ENCODE peak calls at places on chromosome 15, in four cellular contexts. L is activated T-helper 2 cell treated with anti-CD3 and anti-CD28 coated beads, Interferon-gamma antibody, Interleukin-2, Interleukin-4, amounts not matched to agents 10 μg/mL and 5 μg/mL and 100 μg/mL, durations not matched to agents 14 hours and 24 hours and 36 hours; Z is choroid plexus epithelial cell; J is AG09319. U is an unnamed sample.

GRCh38 chr15:31435256-31435781 is 108.7 kb downstream of the KLF13 start:
- DNase-seq in L (peak), Z (peak), J (peak), U (peak)

GRCh38 chr15:40137011-40137906 is 23.6 kb upstream of the BUB1B start:
- DNase-seq in L (no peak), Z (no peak), J (no peak), U (no peak)

GRCh38 chr15:67550522-67550921 is 8.0 kb downstream of the MAP2K5 start:
- DNase-seq in L (no peak), Z (peak), J (no peak), U (no peak)

GRCh38 chr15:39833515-39833981 is 50.9 kb upstream of the FSIP1 start:
- DNase-seq in L (no peak), Z (peak), J (peak), U (peak)

GRCh38 chr15:70427531-70428120 is 329.9 kb upstream of the TLE3 start:
- DNase-seq in L (no peak), Z (no peak), J (no peak), U (no peak)

GRCh38 chr15:78264304-78265136 is at the start of gene DNAJA4:
- DNase-seq in L (peak), Z (peak), J (no peak), U (no peak)

GRCh38 chr15:41115652-41116115 is 396 bp downstream of the INO80 start:
- DNase-seq in L (peak), Z (peak), J (peak), U (no peak)

GRCh38 chr15:33138000-33138399 is 56.5 kb downstream of the FMN1 start:
- DNase-seq in L (no peak), Z (peak), J (no peak), U (no peak)

GRCh38 chr15:35833590-35833989 is 287.6 kb upstream of the DPH6 start:
- DNase-seq in L (no peak), Z (no peak), J (no peak), U (no peak)

GRCh38 chr15:42749266-42749665 is 12.3 kb upstream of the CDAN1 start:
- DNase-seq in L (no peak), Z (no peak), J (no peak), U (no peak)

GRCh38 chr15:86316699-86317378 is 237.2 kb downstream of the AGBL1 start:
- DNase-seq in L (no peak), Z (no peak), J (no peak), U (no peak)

GRCh38 chr15:46607103-46607502 is 972.3 kb downstream of the SQOR start:
- DNase-seq in L (no peak), Z (no peak), J (no peak), U (no peak)

GRCh38 chr15:38226867-38227266 is 25.8 kb upstream of the SPRED1 start:
- DNase-seq in L (no peak), Z (peak), J (peak), U (no peak)

GRCh38 chr15:20106026-20106425 is 435.6 kb downstream of the GOLGA6L6 start:
- DNase-seq in L (no peak), Z (no peak), J (no peak), U (no peak)

GRCh38 chr15:63982381-63982854 is 63.9 kb downstream of the DAPK2 start:
- DNase-seq in L (no peak), Z (no peak), J (no peak), U (no peak)

GRCh38 chr15:65916664-65917406 is 47.5 kb downstream of the RAB11A start:
- DNase-seq in L (peak), Z (peak), J (peak), U (no peak)

GRCh38 chr15:68558318-68559305 is 20.2 kb upstream of the CORO2B start:
- DNase-seq in L (no peak), Z (no peak), J (no peak), U (no peak)

GRCh38 chr15:23566070-23567050 is 886 bp downstream of the MKRN3 start:
- DNase-seq in L (no peak), Z (no peak), J (no peak), U (no peak)

GRCh38 chr15:85329561-85330421 is 50.6 kb upstream of the AKAP13 start:
- DNase-seq in L (peak), Z (peak), J (no peak), U (no peak)

GRCh38 chr15:51310064-51310463 is 28.3 kb downstream of the CYP19A1 start:
- DNase-seq in L (no peak), Z (peak), J (peak), U (no peak)

GRCh38 chr15:41568350-41569017 is 9.5 kb downstream of the TYRO3 start:
- DNase-seq in L (no peak), Z (peak), J (no peak), U (no peak)

GRCh38 chr15:67105065-67105951 is 39.9 kb downstream of the SMAD3 start:
- DNase-seq in L (no peak), Z (peak), J (peak), U (peak)